ENCODE peak calls at places on chromosomes 11 and 22, in eight cellular contexts. J is NCI-H774; M is A549; R is NCI-H510A treated with DMSO at 0.1 percent for 48 hours; W is stimulated activated CD4-positive, alpha-beta T cell treated with anti-CD3 and anti-CD28 coated beads, Interleukin-4, amount 100 ng/mL, for 24 hours; N is caudate nucleus; H is activated CD8-positive, alpha-beta T cell treated with anti-CD3 and anti-CD28 coated beads, Interleukin-2, amount 10 ng/mL, durations not matched to agents 7 days and 5 days; Z is head of caudate nucleus. S is an unnamed sample.

GRCh38 chr11:115134886-115135285 is 369.3 kb downstream of the CADM1 start:
- DNase-seq in R (peak), Z (no peak), N (no peak), W (no peak), J (no peak), M (no peak), H (no peak), S (no peak)

GRCh38 chr11:76664578-76665061 is 5.9 kb downstream of the LRRC32 start:
- DNase-seq in R (no peak), M (no peak), W (no peak), H (peak), N (no peak), J (no peak), Z (no peak), S (no peak)

GRCh38 chr11:65867284-65868071 is 5.1 kb downstream of the EFEMP2 start:
- DNase-seq in Z (no peak), W (no peak), M (no peak), H (no peak), R (no peak), N (no peak), J (no peak), S (no peak)

GRCh38 chr11:133137270-133137669 is 395.0 kb downstream of the OPCML start:
- DNase-seq in M (no peak), H (no peak), Z (no peak), J (no peak), R (no peak), N (no peak), W (no peak), S (no peak)

GRCh38 chr11:72609045-72609444 is 65.2 kb downstream of the PDE2A start:
- DNase-seq in M (peak), J (no peak), R (no peak), Z (no peak), W (no peak), H (peak), N (no peak), S (no peak)

GRCh38 chr22:24156146-24156914 is 25.0 kb upstream of the SUSD2 start:
- DNase-seq in W (peak), Z (peak), M (no peak), N (no peak), H (peak), R (no peak), J (no peak), S (no peak)

GRCh38 chr11:94787798-94788197 is 19.6 kb downstream of the AMOTL1 start:
- DNase-seq in H (no peak), N (no peak), W (no peak), J (no peak), R (no peak), M (no peak), Z (no peak), S (no peak)

GRCh38 chr11:12715941-12716340 is 41.7 kb downstream of the TEAD1 start:
- DNase-seq in R (no peak), Z (no peak), N (no peak), J (no peak), H (no peak), M (no peak), W (no peak), S (no peak)

S was measured in HCT116.